ENCODE peak calls at places on chromosomes 4 and X, in nine cellular contexts. One of them, this sample, is unnamed. For H3K36me3, the result is how much of the 10 kb centered on the place peaks cover.

GRCh38 chr4:23930750-23931488 is 41.1 kb upstream of the PPARGC1A start:
- DNase-seq in transverse colon: peak
- DNase-seq in effector memory CD4-positive, alpha-beta T cell: no peak
- DNase-seq in tibial artery: peak
- DNase-seq in cardiac muscle cell: peak
- DNase-seq in PC-3: no peak
- DNase-seq in lower lobe of right lung: peak
- DNase-seq in left ventricle myocardium inferior: peak
- DNase-seq in IMR-90: no peak
- DNase-seq in this sample: peak

GRCh38 chr4:54913751-54914526 is 211.5 kb downstream of the KDR start:
- DNase-seq in transverse colon: no peak
- DNase-seq in effector memory CD4-positive, alpha-beta T cell: no peak
- DNase-seq in tibial artery: peak
- DNase-seq in cardiac muscle cell: no peak
- DNase-seq in PC-3: peak
- DNase-seq in lower lobe of right lung: no peak
- DNase-seq in left ventricle myocardium inferior: no peak
- DNase-seq in IMR-90: no peak
- DNase-seq in this sample: peak

GRCh38 chr4:152594981-152595916 is 59.4 kb upstream of the FBXW7 start:
- DNase-seq in transverse colon: no peak
- DNase-seq in effector memory CD4-positive, alpha-beta T cell: no peak
- DNase-seq in tibial artery: no peak
- DNase-seq in cardiac muscle cell: no peak
- DNase-seq in PC-3: peak
- DNase-seq in lower lobe of right lung: no peak
- DNase-seq in left ventricle myocardium inferior: no peak
- DNase-seq in IMR-90: no peak
- DNase-seq in this sample: no peak

GRCh38 chr4:124515591-124515990 is 196.9 kb downstream of the ANKRD50 start:
- DNase-seq in transverse colon: no peak
- DNase-seq in effector memory CD4-positive, alpha-beta T cell: no peak
- DNase-seq in tibial artery: no peak
- DNase-seq in cardiac muscle cell: no peak
- DNase-seq in PC-3: no peak
- DNase-seq in lower lobe of right lung: no peak
- DNase-seq in left ventricle myocardium inferior: no peak
- DNase-seq in IMR-90: no peak
- DNase-seq in this sample: no peak

GRCh38 chrX:131985526-131986049 is 37.5 kb upstream of the STK26 start:
- DNase-seq in transverse colon: no peak
- DNase-seq in effector memory CD4-positive, alpha-beta T cell: no peak
- DNase-seq in tibial artery: no peak
- DNase-seq in cardiac muscle cell: peak
- DNase-seq in PC-3: no peak
- DNase-seq in lower lobe of right lung: no peak
- DNase-seq in left ventricle myocardium inferior: no peak
- DNase-seq in IMR-90: no peak
- DNase-seq in this sample: no peak

GRCh38 chrX:11427082-11428033 is 134.1 kb downstream of the AMELX start:
- DNase-seq in transverse colon: peak
- DNase-seq in effector memory CD4-positive, alpha-beta T cell: no peak
- DNase-seq in tibial artery: peak
- DNase-seq in cardiac muscle cell: peak
- DNase-seq in PC-3: peak
- DNase-seq in lower lobe of right lung: peak
- DNase-seq in left ventricle myocardium inferior: peak
- DNase-seq in IMR-90: no peak
- DNase-seq in this sample: no peak

GRCh38 chr4:1419708-1420107 is 13.5 kb upstream of the NKX1-1 start:
- DNase-seq in transverse colon: no peak
- DNase-seq in effector memory CD4-positive, alpha-beta T cell: no peak
- DNase-seq in tibial artery: no peak
- DNase-seq in cardiac muscle cell: no peak
- DNase-seq in PC-3: no peak
- DNase-seq in lower lobe of right lung: peak
- DNase-seq in left ventricle myocardium inferior: no peak
- DNase-seq in IMR-90: no peak
- DNase-seq in this sample: no peak

GRCh38 chr4:4805805-4806345 is 53.6 kb upstream of the MSX1 start:
- DNase-seq in transverse colon: no peak
- DNase-seq in effector memory CD4-positive, alpha-beta T cell: no peak
- DNase-seq in tibial artery: no peak
- DNase-seq in cardiac muscle cell: no peak
- DNase-seq in PC-3: no peak
- DNase-seq in lower lobe of right lung: no peak
- DNase-seq in left ventricle myocardium inferior: no peak
- DNase-seq in IMR-90: no peak
- DNase-seq in this sample: no peak

GRCh38 chr4:150366487-150366999 is 215.4 kb upstream of the MAB21L2 start:
- DNase-seq in transverse colon: no peak
- DNase-seq in effector memory CD4-positive, alpha-beta T cell: no peak
- DNase-seq in tibial artery: no peak
- DNase-seq in cardiac muscle cell: peak
- DNase-seq in PC-3: no peak
- DNase-seq in lower lobe of right lung: no peak
- DNase-seq in left ventricle myocardium inferior: no peak
- DNase-seq in IMR-90: no peak
- DNase-seq in this sample: no peak

GRCh38 chr4:44447563-44448504 is 775 bp downstream of the KCTD8 start:
- DNase-seq in transverse colon: no peak
- DNase-seq in effector memory CD4-positive, alpha-beta T cell: no peak
- DNase-seq in tibial artery: peak
- DNase-seq in cardiac muscle cell: peak
- DNase-seq in PC-3: peak
- DNase-seq in lower lobe of right lung: peak
- DNase-seq in left ventricle myocardium inferior: peak
- DNase-seq in IMR-90: no peak
- DNase-seq in this sample: no peak

GRCh38 chr4:53640576-53641459 is 49.5 kb upstream of the LNX1 start:
- DNase-seq in transverse colon: no peak
- DNase-seq in effector memory CD4-positive, alpha-beta T cell: no peak
- DNase-seq in tibial artery: no peak
- DNase-seq in cardiac muscle cell: peak
- DNase-seq in PC-3: no peak
- DNase-seq in lower lobe of right lung: peak
- DNase-seq in left ventricle myocardium inferior: no peak
- DNase-seq in IMR-90: no peak
- DNase-seq in this sample: no peak

GRCh38 chr4:81196126-81196650 is 18.8 kb downstream of the PRKG2 start:
- DNase-seq in transverse colon: no peak
- DNase-seq in effector memory CD4-positive, alpha-beta T cell: no peak
- DNase-seq in tibial artery: no peak
- DNase-seq in cardiac muscle cell: no peak
- DNase-seq in PC-3: no peak
- DNase-seq in lower lobe of right lung: no peak
- DNase-seq in left ventricle myocardium inferior: no peak
- DNase-seq in IMR-90: no peak
- DNase-seq in this sample: no peak

GRCh38 chr4:37246891-37247290 is 2.3 kb downstream of the NWD2 start:
- DNase-seq in transverse colon: no peak
- DNase-seq in effector memory CD4-positive, alpha-beta T cell: no peak
- DNase-seq in tibial artery: no peak
- DNase-seq in cardiac muscle cell: no peak
- DNase-seq in PC-3: peak
- DNase-seq in lower lobe of right lung: no peak
- DNase-seq in left ventricle myocardium inferior: no peak
- DNase-seq in IMR-90: no peak
- DNase-seq in this sample: no peak

GRCh38 chrX:120514236-120514635 is 45.1 kb upstream of the LAMP2 start:
- DNase-seq in transverse colon: no peak
- DNase-seq in effector memory CD4-positive, alpha-beta T cell: no peak
- DNase-seq in tibial artery: no peak
- DNase-seq in cardiac muscle cell: no peak
- DNase-seq in PC-3: peak
- DNase-seq in lower lobe of right lung: no peak
- DNase-seq in left ventricle myocardium inferior: no peak
- DNase-seq in IMR-90: peak
- DNase-seq in this sample: peak

GRCh38 chrX:141936080-141936479 is 32.4 kb downstream of the MAGEC1 start:
- DNase-seq in transverse colon: no peak
- DNase-seq in effector memory CD4-positive, alpha-beta T cell: no peak
- DNase-seq in tibial artery: no peak
- DNase-seq in cardiac muscle cell: no peak
- DNase-seq in PC-3: peak
- DNase-seq in lower lobe of right lung: no peak
- DNase-seq in left ventricle myocardium inferior: no peak
- DNase-seq in IMR-90: no peak
- DNase-seq in this sample: no peak

DNA sequence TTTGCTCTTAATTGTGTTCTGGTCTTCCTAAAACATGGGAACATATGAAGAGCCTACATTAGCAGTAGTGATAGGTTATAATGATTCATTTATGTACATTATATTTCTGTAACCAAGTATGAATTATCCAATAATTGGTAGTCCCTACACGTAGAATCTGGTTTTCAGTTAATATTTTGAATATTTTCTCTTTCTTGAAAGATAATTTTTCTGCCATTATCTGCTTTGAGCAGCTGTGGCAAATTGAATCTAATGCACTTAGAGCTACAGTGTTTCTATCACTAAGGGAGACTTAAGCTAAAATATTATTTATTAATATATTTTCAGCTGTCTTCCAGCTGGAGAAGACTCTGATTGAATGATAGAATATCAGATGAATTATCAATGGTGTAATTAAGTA is 21.0 kb downstream of the CEP44 start:
- DNase-seq in transverse colon: no peak
- DNase-seq in effector memory CD4-positive, alpha-beta T cell: no peak
- DNase-seq in tibial artery: no peak
- DNase-seq in cardiac muscle cell: no peak
- DNase-seq in PC-3: no peak
- DNase-seq in lower lobe of right lung: no peak
- DNase-seq in left ventricle myocardium inferior: no peak
- DNase-seq in IMR-90: no peak
- DNase-seq in this sample: no peak
- H3K36me3 ChIP-seq in transverse colon: under half
- H3K36me3 ChIP-seq in effector memory CD4-positive, alpha-beta T cell: under half
- H3K36me3 ChIP-seq in tibial artery: under half
- H3K36me3 ChIP-seq in cardiac muscle cell: under half
- H3K36me3 ChIP-seq in PC-3: under half
- H3K36me3 ChIP-seq in lower lobe of right lung: half or more
- H3K36me3 ChIP-seq in left ventricle myocardium inferior: half or more
- H3K36me3 ChIP-seq in IMR-90: under half
- H3K36me3 ChIP-seq in this sample: under half

GRCh38 chrX:23334536-23334870 is at the start of gene PTCHD1:
- DNase-seq in transverse colon: no peak
- DNase-seq in effector memory CD4-positive, alpha-beta T cell: no peak
- DNase-seq in tibial artery: no peak
- DNase-seq in cardiac muscle cell: no peak
- DNase-seq in PC-3: no peak
- DNase-seq in lower lobe of right lung: no peak
- DNase-seq in left ventricle myocardium inferior: no peak
- DNase-seq in IMR-90: no peak
- DNase-seq in this sample: no peak

GRCh38 chrX:23333842-23334535 is 660 bp upstream of the PTCHD1 start:
- DNase-seq in transverse colon: peak
- DNase-seq in effector memory CD4-positive, alpha-beta T cell: no peak
- DNase-seq in tibial artery: no peak
- DNase-seq in cardiac muscle cell: peak
- DNase-seq in PC-3: no peak
- DNase-seq in lower lobe of right lung: no peak
- DNase-seq in left ventricle myocardium inferior: no peak
- DNase-seq in IMR-90: no peak
- DNase-seq in this sample: peak

GRCh38 chrX:23331701-23332100 is 2.9 kb upstream of the PTCHD1 start:
- DNase-seq in transverse colon: no peak
- DNase-seq in effector memory CD4-positive, alpha-beta T cell: no peak
- DNase-seq in tibial artery: no peak
- DNase-seq in cardiac muscle cell: peak
- DNase-seq in PC-3: no peak
- DNase-seq in lower lobe of right lung: no peak
- DNase-seq in left ventricle myocardium inferior: no peak
- DNase-seq in IMR-90: no peak
- DNase-seq in this sample: no peak

GRCh38 chrX:23332888-23333821 is 1.5 kb upstream of the PTCHD1 start:
- DNase-seq in transverse colon: peak
- DNase-seq in effector memory CD4-positive, alpha-beta T cell: no peak
- DNase-seq in tibial artery: no peak
- DNase-seq in cardiac muscle cell: peak
- DNase-seq in PC-3: no peak
- DNase-seq in lower lobe of right lung: no peak
- DNase-seq in left ventricle myocardium inferior: no peak
- DNase-seq in IMR-90: no peak
- DNase-seq in this sample: no peak

DNA sequence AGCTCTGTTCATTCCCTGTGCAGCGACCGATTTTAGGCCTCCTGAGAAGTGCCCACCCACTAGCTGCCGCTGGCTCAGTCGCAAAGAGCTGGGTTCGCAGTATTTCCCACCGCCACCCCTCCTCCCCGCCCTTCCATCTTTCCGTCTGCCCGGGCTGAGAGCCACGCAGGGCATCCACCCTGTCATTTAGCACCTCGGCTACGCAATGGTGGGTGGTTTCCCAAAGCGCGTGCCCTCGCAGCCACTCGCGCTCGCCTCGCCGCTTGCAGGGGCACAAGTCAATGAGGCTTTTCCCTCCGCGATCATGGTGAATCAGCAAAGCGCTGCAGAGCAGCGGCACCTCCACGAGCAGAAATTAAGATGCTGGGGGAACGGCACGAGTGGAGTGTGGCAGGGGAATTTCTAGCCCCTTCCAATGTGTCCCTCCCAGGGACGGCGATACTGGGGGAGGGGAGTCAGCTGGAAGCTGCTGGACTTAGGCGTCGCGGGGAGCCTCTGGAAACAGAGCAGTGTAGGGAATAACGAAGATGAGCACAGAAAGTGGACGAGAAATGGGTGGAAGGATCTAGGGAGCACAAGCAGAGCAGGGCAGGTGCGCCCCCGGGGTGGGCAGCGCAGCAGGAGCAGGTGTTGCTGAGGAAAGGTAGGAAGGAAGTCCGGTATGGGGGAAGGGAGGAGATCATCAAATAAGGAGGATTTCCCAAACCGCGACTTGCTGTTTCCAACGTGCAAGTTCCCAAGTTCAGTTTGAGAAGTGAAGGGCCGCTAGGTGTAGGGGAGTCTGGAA is 2.4 kb upstream of the PTCHD1 start:
- DNase-seq in transverse colon: peak
- DNase-seq in effector memory CD4-positive, alpha-beta T cell: no peak
- DNase-seq in tibial artery: no peak
- DNase-seq in cardiac muscle cell: peak
- DNase-seq in PC-3: no peak
- DNase-seq in lower lobe of right lung: no peak
- DNase-seq in left ventricle myocardium inferior: no peak
- DNase-seq in IMR-90: no peak
- DNase-seq in this sample: no peak
- H3K4me3 ChIP-seq in transverse colon: peak
- H3K4me3 ChIP-seq in effector memory CD4-positive, alpha-beta T cell: no peak
- H3K4me3 ChIP-seq in tibial artery: peak
- H3K4me3 ChIP-seq in cardiac muscle cell: peak
- H3K4me3 ChIP-seq in PC-3: no peak
- H3K4me3 ChIP-seq in lower lobe of right lung: peak
- H3K4me3 ChIP-seq in left ventricle myocardium inferior: peak
- H3K4me3 ChIP-seq in IMR-90: no peak
- H3K4me3 ChIP-seq in this sample: no peak

GRCh38 chrX:16745659-16746058 is 26.2 kb downstream of the SYAP1 start:
- DNase-seq in transverse colon: no peak
- DNase-seq in effector memory CD4-positive, alpha-beta T cell: no peak
- DNase-seq in tibial artery: no peak
- DNase-seq in cardiac muscle cell: no peak
- DNase-seq in PC-3: no peak
- DNase-seq in lower lobe of right lung: no peak
- DNase-seq in left ventricle myocardium inferior: no peak
- DNase-seq in IMR-90: no peak
- DNase-seq in this sample: no peak
- H3K36me3 ChIP-seq in transverse colon: under half
- H3K36me3 ChIP-seq in effector memory CD4-positive, alpha-beta T cell: under half
- H3K36me3 ChIP-seq in tibial artery: under half
- H3K36me3 ChIP-seq in cardiac muscle cell: under half
- H3K36me3 ChIP-seq in PC-3: under half
- H3K36me3 ChIP-seq in lower lobe of right lung: half or more
- H3K36me3 ChIP-seq in left ventricle myocardium inferior: under half
- H3K36me3 ChIP-seq in IMR-90: under half
- H3K36me3 ChIP-seq in this sample: under half

GRCh38 chr4:133152801-133153526 is 3.9 kb downstream of the PCDH10 start:
- DNase-seq in transverse colon: no peak
- DNase-seq in effector memory CD4-positive, alpha-beta T cell: no peak
- DNase-seq in tibial artery: no peak
- DNase-seq in cardiac muscle cell: peak
- DNase-seq in PC-3: no peak
- DNase-seq in lower lobe of right lung: no peak
- DNase-seq in left ventricle myocardium inferior: no peak
- DNase-seq in IMR-90: no peak
- DNase-seq in this sample: no peak
- H3K4me3 ChIP-seq in transverse colon: peak
- H3K4me3 ChIP-seq in effector memory CD4-positive, alpha-beta T cell: no peak
- H3K4me3 ChIP-seq in tibial artery: peak
- H3K4me3 ChIP-seq in cardiac muscle cell: peak
- H3K4me3 ChIP-seq in PC-3: no peak
- H3K4me3 ChIP-seq in lower lobe of right lung: peak
- H3K4me3 ChIP-seq in left ventricle myocardium inferior: peak
- H3K4me3 ChIP-seq in IMR-90: no peak
- H3K4me3 ChIP-seq in this sample: no peak